ENCODE peak calls at places on chromosomes 3 and 15, in four cellular contexts. G is HepG2, Z is GM12892, F is GM12878. L is an unnamed sample.

GRCh38 chr3:157373783-157374182 is 62.9 kb upstream of the PTX3 start:
- DNase-seq in G (no peak), Z (no peak), F (no peak), L (no peak)

GRCh38 chr3:143535994-143536784 is 312.1 kb downstream of the SLC9A9 start:
- DNase-seq in G (no peak), Z (peak; percentile 32), F (peak; percentile 43), L (peak; percentile 24)

GRCh38 chr15:97867870-97868269 is 92.6 kb upstream of the ARRDC4 start:
- DNase-seq in G (no peak), Z (no peak), F (no peak), L (no peak)

GRCh38 chr3:32420138-32420981 is 28.7 kb downstream of the CMTM7 start:
- DNase-seq in G (peak; percentile 89), Z (no peak), F (peak; percentile 56), L (no peak)

GRCh38 chr3:189727898-189728297 is 96.7 kb downstream of the TP63 start:
- DNase-seq in G (no peak), Z (no peak), F (no peak), L (no peak)

GRCh38 chr3:178841011-178841410 is 230.6 kb downstream of the ZMAT3 start:
- DNase-seq in G (no peak), Z (no peak), F (no peak), L (no peak)

GRCh38 chr3:156605686-156606605 is 51.0 kb upstream of the SSR3 start:
- DNase-seq in G (no peak), Z (peak; percentile 16), F (no peak), L (no peak)

GRCh38 chr3:150798122-150798618 is 35.2 kb upstream of the SIAH2 start:
- DNase-seq in G (peak; percentile 49), Z (no peak), F (no peak), L (no peak)

GRCh38 chr3:27880969-27881892 is 159.1 kb upstream of the EOMES start:
- DNase-seq in G (no peak), Z (no peak), F (peak; percentile 11), L (no peak)

DNA sequence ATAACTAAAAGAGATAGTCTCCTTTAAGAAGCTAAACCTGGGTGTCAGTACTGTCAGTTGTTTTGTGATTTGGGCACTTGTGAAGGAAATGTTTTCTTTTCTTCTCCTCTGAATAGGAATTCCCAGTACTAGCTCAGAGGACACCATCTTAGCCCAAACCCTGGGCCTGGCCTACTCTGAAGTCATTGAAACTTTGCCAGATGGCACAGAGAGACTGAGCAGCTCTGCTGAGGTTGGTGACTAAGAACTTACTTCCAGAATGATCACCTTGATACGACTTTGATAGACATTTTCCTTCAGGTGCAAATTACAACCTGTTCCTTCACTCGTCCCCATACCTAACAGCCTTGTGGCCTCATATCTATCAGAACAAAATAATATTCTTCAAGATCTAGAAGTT is 100.2 kb downstream of the LARS2 start:
- DNase-seq in G (no peak), Z (no peak), F (no peak), L (no peak)
- TF ChIP-seq TAF1 in G (no peak), Z (no peak), F (no peak), L (no peak)

DNA sequence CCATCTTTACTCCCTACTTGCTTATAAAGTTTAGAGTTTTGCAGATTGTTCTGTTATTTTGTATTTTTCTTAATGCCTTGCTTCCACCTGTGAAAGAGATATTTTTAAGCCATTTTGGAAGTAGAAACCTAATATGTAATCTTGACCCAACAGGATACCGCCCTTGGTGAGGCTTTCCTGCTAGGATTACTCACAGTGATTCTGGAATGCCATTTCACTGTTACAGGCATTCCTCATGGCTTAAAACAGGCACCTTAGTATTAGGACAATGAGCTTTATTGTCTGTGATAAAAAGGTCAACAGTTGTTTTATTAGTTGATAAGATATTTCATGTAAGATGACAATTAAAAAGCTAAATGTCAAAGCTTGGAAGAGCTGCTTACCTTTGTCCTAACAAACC is 58.2 kb downstream of the PHLDB2 start:
- DNase-seq in G (no peak), Z (no peak), F (no peak), L (no peak)
- TF ChIP-seq POLR2A in G (no peak), Z (no peak), F (no peak), L (no peak)

GRCh38 chr3:113662824-113663223 is 33.6 kb downstream of the USF3 start:
- DNase-seq in G (peak; percentile 46), Z (no peak), F (no peak), L (no peak)
- TF ChIP-seq TAF1 in G (no peak), Z (no peak), F (no peak), L (no peak)

GRCh38 chr3:194574639-194575483 is 58.4 kb downstream of the TMEM44 start:
- DNase-seq in G (no peak), Z (no peak), F (no peak), L (no peak)
- TF ChIP-seq POLR2A in G (no peak), Z (no peak), F (no peak), L (no peak)

DNA sequence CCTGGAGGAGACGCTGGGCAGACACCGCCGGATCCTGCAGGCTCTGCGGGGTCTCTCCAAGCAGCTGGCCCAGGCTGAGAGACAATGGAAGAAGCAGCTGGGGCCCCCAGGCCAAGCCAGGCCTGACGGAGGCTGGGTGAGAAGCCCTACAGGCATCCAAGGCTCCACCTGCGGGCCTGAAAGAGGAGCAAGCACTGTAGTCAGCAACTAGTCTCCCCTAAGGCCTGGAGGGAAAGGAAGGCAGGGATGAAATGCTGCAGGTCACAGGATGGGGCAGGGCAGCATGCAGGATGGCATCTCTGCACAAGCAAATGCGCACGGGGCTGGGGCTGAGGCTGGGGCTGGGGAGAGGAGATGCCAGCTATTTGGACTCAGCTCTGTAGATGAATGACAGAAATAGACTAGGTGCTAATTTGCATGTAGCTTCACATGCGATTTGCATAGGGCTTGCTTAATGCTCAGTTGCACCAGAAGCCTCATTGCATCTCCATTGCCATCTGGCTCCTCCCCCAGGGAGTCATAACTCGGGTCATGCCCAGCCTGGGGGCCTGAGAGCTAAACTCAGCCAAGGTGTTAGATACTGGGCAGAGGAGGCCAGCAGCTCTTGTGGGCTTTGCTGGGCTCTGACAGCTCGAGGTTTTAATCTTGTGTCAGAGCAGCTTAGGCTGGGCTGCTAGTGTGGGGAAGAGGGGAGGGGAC is 5.2 kb upstream of the CPLX3 start:
- DNase-seq in G (no peak), Z (peak; percentile 68), F (peak; percentile 45), L (peak; percentile 76)
- TF ChIP-seq TAF1 in G (no peak), Z (no peak), F (no peak), L (no peak)

GRCh38 chr15:89749526-89749925 is 1.5 kb downstream of the MESP1 start:
- DNase-seq in G (no peak), Z (no peak), F (no peak), L (no peak)

GRCh38 chr15:89749951-89750559 is 994 bp downstream of the MESP1 start:
- DNase-seq in G (no peak), Z (no peak), F (no peak), L (no peak)

GRCh38 chr15:89751748-89752147 is 699 bp upstream of the MESP1 start:
- DNase-seq in G (no peak), Z (no peak), F (no peak), L (no peak)

GRCh38 chr15:89749059-89749458 is 2.0 kb downstream of the MESP1 start:
- DNase-seq in G (no peak), Z (no peak), F (no peak), L (no peak)

GRCh38 chr15:89750560-89751542 is at the start of gene MESP1:
- DNase-seq in G (peak; percentile 84), Z (peak; percentile 95), F (peak; percentile 51), L (peak; percentile 97)
- TF ChIP-seq POLR2A in G (peak; percentile 52), Z (peak; percentile 60), F (no peak), L (no peak)

DNA sequence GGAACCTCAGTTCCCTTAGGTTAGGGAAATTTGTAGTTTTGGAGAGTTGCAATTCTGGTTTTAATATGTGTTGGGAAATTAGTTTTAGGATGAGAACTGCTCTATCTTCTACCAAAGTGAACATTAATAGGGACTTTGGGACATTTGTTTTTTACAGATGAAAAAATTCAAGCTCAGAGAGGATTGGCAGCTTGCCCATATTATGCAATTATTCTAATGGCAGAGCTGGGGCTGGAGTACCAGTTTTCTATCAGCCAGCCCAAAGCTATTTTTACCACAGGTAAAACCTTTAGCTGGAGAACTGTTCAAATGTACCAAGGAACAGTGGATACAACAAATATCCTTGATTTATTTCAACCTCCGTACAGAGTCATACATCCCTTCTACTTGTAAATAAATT is 127.0 kb downstream of the CPNE4 start:
- DNase-seq in G (no peak), Z (no peak), F (no peak), L (no peak)
- TF ChIP-seq TAF1 in G (no peak), Z (no peak), F (no peak), L (no peak)

GRCh38 chr15:81000144-81000625 is 538 bp upstream of the TLNRD1 start:
- DNase-seq in G (peak; percentile 27), Z (no peak), F (no peak), L (no peak)

GRCh38 chr15:81002254-81003022 is 1.7 kb downstream of the TLNRD1 start:
- DNase-seq in G (no peak), Z (no peak), F (no peak), L (no peak)

GRCh38 chr15:81002004-81002253 is 1.2 kb downstream of the TLNRD1 start:
- DNase-seq in G (no peak), Z (peak; percentile 54), F (no peak), L (no peak)

GRCh38 chr15:81000626-81001179 is at the start of gene TLNRD1:
- DNase-seq in G (peak; percentile 83), Z (peak; percentile 75), F (no peak), L (peak; percentile 78)

GRCh38 chr15:81001180-81002003 is 669 bp downstream of the TLNRD1 start:
- DNase-seq in G (no peak), Z (peak; percentile 42), F (no peak), L (no peak)
- TF ChIP-seq POLR2A in G (no peak), Z (no peak), F (peak; percentile 66), L (peak; percentile 21)